ENCODE peak calls at places on chromosomes 12 and 14, in ten cellular contexts. One of them, this sample, is unnamed.

GRCh38 chr14:67942311-67942710 is 122.7 kb downstream of the RAD51B start:
- DNase-seq in pons: no peak
- DNase-seq in stimulated activated CD4-positive, alpha-beta T cell treated with anti-CD3 and anti-CD28 coated beads, Interleukin-1b, Interleukin-23, amount 100 ng/mL, for 24 hours: no peak
- DNase-seq in CD4-positive, alpha-beta T cell: no peak
- DNase-seq in ecto neural progenitor cell: no peak
- DNase-seq in esophagus muscularis mucosa: no peak
- DNase-seq in H54: no peak
- DNase-seq in progenitor cell of endocrine pancreas: no peak
- DNase-seq in skeletal muscle cell: peak; percentile 52
- DNase-seq in NCI-H1092: no peak
- DNase-seq in this sample: no peak

GRCh38 chr12:102171951-102172350 is 25.7 kb downstream of the PMCH start:
- DNase-seq in pons: no peak
- DNase-seq in stimulated activated CD4-positive, alpha-beta T cell treated with anti-CD3 and anti-CD28 coated beads, Interleukin-1b, Interleukin-23, amount 100 ng/mL, for 24 hours: no peak
- DNase-seq in CD4-positive, alpha-beta T cell: no peak
- DNase-seq in ecto neural progenitor cell: no peak
- DNase-seq in esophagus muscularis mucosa: no peak
- DNase-seq in H54: no peak
- DNase-seq in progenitor cell of endocrine pancreas: no peak
- DNase-seq in skeletal muscle cell: no peak
- DNase-seq in NCI-H1092: no peak
- DNase-seq in this sample: no peak

GRCh38 chr14:99261916-99262787 is 9.8 kb downstream of the BCL11B start:
- DNase-seq in pons: no peak
- DNase-seq in stimulated activated CD4-positive, alpha-beta T cell treated with anti-CD3 and anti-CD28 coated beads, Interleukin-1b, Interleukin-23, amount 100 ng/mL, for 24 hours: no peak
- DNase-seq in CD4-positive, alpha-beta T cell: peak; percentile 86
- DNase-seq in ecto neural progenitor cell: no peak
- DNase-seq in esophagus muscularis mucosa: no peak
- DNase-seq in H54: no peak
- DNase-seq in progenitor cell of endocrine pancreas: no peak
- DNase-seq in skeletal muscle cell: no peak
- DNase-seq in NCI-H1092: no peak
- DNase-seq in this sample: peak; percentile 71

GRCh38 chr12:43937947-43938346 is 102.1 kb downstream of the TMEM117 start:
- DNase-seq in pons: no peak
- DNase-seq in stimulated activated CD4-positive, alpha-beta T cell treated with anti-CD3 and anti-CD28 coated beads, Interleukin-1b, Interleukin-23, amount 100 ng/mL, for 24 hours: no peak
- DNase-seq in CD4-positive, alpha-beta T cell: no peak
- DNase-seq in ecto neural progenitor cell: no peak
- DNase-seq in esophagus muscularis mucosa: no peak
- DNase-seq in H54: no peak
- DNase-seq in progenitor cell of endocrine pancreas: no peak
- DNase-seq in skeletal muscle cell: no peak
- DNase-seq in NCI-H1092: no peak
- DNase-seq in this sample: no peak

GRCh38 chr12:133202493-133203343 is 21.4 kb downstream of the ZNF268 start:
- DNase-seq in pons: no peak
- DNase-seq in stimulated activated CD4-positive, alpha-beta T cell treated with anti-CD3 and anti-CD28 coated beads, Interleukin-1b, Interleukin-23, amount 100 ng/mL, for 24 hours: no peak
- DNase-seq in CD4-positive, alpha-beta T cell: no peak
- DNase-seq in ecto neural progenitor cell: no peak
- DNase-seq in esophagus muscularis mucosa: no peak
- DNase-seq in H54: no peak
- DNase-seq in progenitor cell of endocrine pancreas: no peak
- DNase-seq in skeletal muscle cell: no peak
- DNase-seq in NCI-H1092: no peak
- DNase-seq in this sample: no peak

GRCh38 chr12:112527082-112527481 is 108.3 kb downstream of the PTPN11 start:
- DNase-seq in pons: no peak
- DNase-seq in stimulated activated CD4-positive, alpha-beta T cell treated with anti-CD3 and anti-CD28 coated beads, Interleukin-1b, Interleukin-23, amount 100 ng/mL, for 24 hours: no peak
- DNase-seq in CD4-positive, alpha-beta T cell: no peak
- DNase-seq in ecto neural progenitor cell: no peak
- DNase-seq in esophagus muscularis mucosa: no peak
- DNase-seq in H54: no peak
- DNase-seq in progenitor cell of endocrine pancreas: no peak
- DNase-seq in skeletal muscle cell: no peak
- DNase-seq in NCI-H1092: no peak
- DNase-seq in this sample: no peak

GRCh38 chr14:22494486-22495135 is 94.4 kb downstream of the DAD1 start:
- DNase-seq in pons: no peak
- DNase-seq in stimulated activated CD4-positive, alpha-beta T cell treated with anti-CD3 and anti-CD28 coated beads, Interleukin-1b, Interleukin-23, amount 100 ng/mL, for 24 hours: no peak
- DNase-seq in CD4-positive, alpha-beta T cell: no peak
- DNase-seq in ecto neural progenitor cell: no peak
- DNase-seq in esophagus muscularis mucosa: no peak
- DNase-seq in H54: no peak
- DNase-seq in progenitor cell of endocrine pancreas: no peak
- DNase-seq in skeletal muscle cell: no peak
- DNase-seq in NCI-H1092: no peak
- DNase-seq in this sample: no peak

GRCh38 chr14:50801706-50802105 is 29.3 kb downstream of the NIN start:
- DNase-seq in pons: peak; percentile 22
- DNase-seq in stimulated activated CD4-positive, alpha-beta T cell treated with anti-CD3 and anti-CD28 coated beads, Interleukin-1b, Interleukin-23, amount 100 ng/mL, for 24 hours: no peak
- DNase-seq in CD4-positive, alpha-beta T cell: no peak
- DNase-seq in ecto neural progenitor cell: no peak
- DNase-seq in esophagus muscularis mucosa: no peak
- DNase-seq in H54: no peak
- DNase-seq in progenitor cell of endocrine pancreas: no peak
- DNase-seq in skeletal muscle cell: no peak
- DNase-seq in NCI-H1092: no peak
- DNase-seq in this sample: no peak

GRCh38 chr14:100387450-100387849 is 64.3 kb downstream of the SLC25A47 start:
- DNase-seq in pons: no peak
- DNase-seq in stimulated activated CD4-positive, alpha-beta T cell treated with anti-CD3 and anti-CD28 coated beads, Interleukin-1b, Interleukin-23, amount 100 ng/mL, for 24 hours: no peak
- DNase-seq in CD4-positive, alpha-beta T cell: no peak
- DNase-seq in ecto neural progenitor cell: no peak
- DNase-seq in esophagus muscularis mucosa: no peak
- DNase-seq in H54: no peak
- DNase-seq in progenitor cell of endocrine pancreas: no peak
- DNase-seq in skeletal muscle cell: no peak
- DNase-seq in NCI-H1092: no peak
- DNase-seq in this sample: no peak

GRCh38 chr12:127558363-127558762 is 708.6 kb upstream of the TMEM132C start:
- DNase-seq in pons: peak; percentile 11
- DNase-seq in stimulated activated CD4-positive, alpha-beta T cell treated with anti-CD3 and anti-CD28 coated beads, Interleukin-1b, Interleukin-23, amount 100 ng/mL, for 24 hours: no peak
- DNase-seq in CD4-positive, alpha-beta T cell: no peak
- DNase-seq in ecto neural progenitor cell: no peak
- DNase-seq in esophagus muscularis mucosa: peak; percentile 82
- DNase-seq in H54: no peak
- DNase-seq in progenitor cell of endocrine pancreas: no peak
- DNase-seq in skeletal muscle cell: no peak
- DNase-seq in NCI-H1092: no peak
- DNase-seq in this sample: no peak

GRCh38 chr12:22974865-22975264 is 349.9 kb downstream of the ETNK1 start:
- DNase-seq in pons: no peak
- DNase-seq in stimulated activated CD4-positive, alpha-beta T cell treated with anti-CD3 and anti-CD28 coated beads, Interleukin-1b, Interleukin-23, amount 100 ng/mL, for 24 hours: no peak
- DNase-seq in CD4-positive, alpha-beta T cell: no peak
- DNase-seq in ecto neural progenitor cell: no peak
- DNase-seq in esophagus muscularis mucosa: no peak
- DNase-seq in H54: peak; percentile 8
- DNase-seq in progenitor cell of endocrine pancreas: no peak
- DNase-seq in skeletal muscle cell: peak; percentile 89
- DNase-seq in NCI-H1092: no peak
- DNase-seq in this sample: no peak

GRCh38 chr14:96754845-96755184 is 42.4 kb upstream of the VRK1 start:
- DNase-seq in pons: peak; percentile 21
- DNase-seq in stimulated activated CD4-positive, alpha-beta T cell treated with anti-CD3 and anti-CD28 coated beads, Interleukin-1b, Interleukin-23, amount 100 ng/mL, for 24 hours: no peak
- DNase-seq in CD4-positive, alpha-beta T cell: no peak
- DNase-seq in ecto neural progenitor cell: peak; percentile 64
- DNase-seq in esophagus muscularis mucosa: no peak
- DNase-seq in H54: no peak
- DNase-seq in progenitor cell of endocrine pancreas: no peak
- DNase-seq in skeletal muscle cell: no peak
- DNase-seq in NCI-H1092: peak; percentile 69
- DNase-seq in this sample: no peak

GRCh38 chr12:88579941-88580871 is at the start of gene KITLG:
- DNase-seq in pons: no peak
- DNase-seq in stimulated activated CD4-positive, alpha-beta T cell treated with anti-CD3 and anti-CD28 coated beads, Interleukin-1b, Interleukin-23, amount 100 ng/mL, for 24 hours: peak; percentile 15
- DNase-seq in CD4-positive, alpha-beta T cell: no peak
- DNase-seq in ecto neural progenitor cell: peak; percentile 90
- DNase-seq in esophagus muscularis mucosa: peak; percentile 95
- DNase-seq in H54: peak; percentile 68
- DNase-seq in progenitor cell of endocrine pancreas: peak; percentile 78
- DNase-seq in skeletal muscle cell: peak; percentile 65
- DNase-seq in NCI-H1092: peak; percentile 87
- DNase-seq in this sample: no peak

GRCh38 chr12:263574-263973 is 938 bp upstream of the SLC6A13 start:
- DNase-seq in pons: no peak
- DNase-seq in stimulated activated CD4-positive, alpha-beta T cell treated with anti-CD3 and anti-CD28 coated beads, Interleukin-1b, Interleukin-23, amount 100 ng/mL, for 24 hours: no peak
- DNase-seq in CD4-positive, alpha-beta T cell: no peak
- DNase-seq in ecto neural progenitor cell: no peak
- DNase-seq in esophagus muscularis mucosa: no peak
- DNase-seq in H54: no peak
- DNase-seq in progenitor cell of endocrine pancreas: no peak
- DNase-seq in skeletal muscle cell: no peak
- DNase-seq in NCI-H1092: no peak
- DNase-seq in this sample: no peak

GRCh38 chr14:105086833-105087307 is 21.6 kb upstream of the GPR132 start:
- DNase-seq in pons: no peak
- DNase-seq in stimulated activated CD4-positive, alpha-beta T cell treated with anti-CD3 and anti-CD28 coated beads, Interleukin-1b, Interleukin-23, amount 100 ng/mL, for 24 hours: peak; percentile 82
- DNase-seq in CD4-positive, alpha-beta T cell: peak; percentile 85
- DNase-seq in ecto neural progenitor cell: peak; percentile 93
- DNase-seq in esophagus muscularis mucosa: peak; percentile 96
- DNase-seq in H54: peak; percentile 78
- DNase-seq in progenitor cell of endocrine pancreas: peak; percentile 84
- DNase-seq in skeletal muscle cell: no peak
- DNase-seq in NCI-H1092: no peak
- DNase-seq in this sample: peak; percentile 88

GRCh38 chr14:60642790-60643397 is 6.4 kb downstream of the SIX1 start:
- DNase-seq in pons: no peak
- DNase-seq in stimulated activated CD4-positive, alpha-beta T cell treated with anti-CD3 and anti-CD28 coated beads, Interleukin-1b, Interleukin-23, amount 100 ng/mL, for 24 hours: no peak
- DNase-seq in CD4-positive, alpha-beta T cell: no peak
- DNase-seq in ecto neural progenitor cell: no peak
- DNase-seq in esophagus muscularis mucosa: no peak
- DNase-seq in H54: no peak
- DNase-seq in progenitor cell of endocrine pancreas: no peak
- DNase-seq in skeletal muscle cell: no peak
- DNase-seq in NCI-H1092: no peak
- DNase-seq in this sample: no peak

GRCh38 chr14:69614592-69614991 is 3.2 kb downstream of the SUSD6 start:
- DNase-seq in pons: peak; percentile 88
- DNase-seq in stimulated activated CD4-positive, alpha-beta T cell treated with anti-CD3 and anti-CD28 coated beads, Interleukin-1b, Interleukin-23, amount 100 ng/mL, for 24 hours: no peak
- DNase-seq in CD4-positive, alpha-beta T cell: no peak
- DNase-seq in ecto neural progenitor cell: no peak
- DNase-seq in esophagus muscularis mucosa: no peak
- DNase-seq in H54: no peak
- DNase-seq in progenitor cell of endocrine pancreas: no peak
- DNase-seq in skeletal muscle cell: no peak
- DNase-seq in NCI-H1092: no peak
- DNase-seq in this sample: no peak

GRCh38 chr14:63204407-63205280 is at the start of gene RHOJ:
- DNase-seq in pons: no peak
- DNase-seq in stimulated activated CD4-positive, alpha-beta T cell treated with anti-CD3 and anti-CD28 coated beads, Interleukin-1b, Interleukin-23, amount 100 ng/mL, for 24 hours: no peak
- DNase-seq in CD4-positive, alpha-beta T cell: no peak
- DNase-seq in ecto neural progenitor cell: peak; percentile 77
- DNase-seq in esophagus muscularis mucosa: no peak
- DNase-seq in H54: no peak
- DNase-seq in progenitor cell of endocrine pancreas: no peak
- DNase-seq in skeletal muscle cell: no peak
- DNase-seq in NCI-H1092: peak; percentile 78
- DNase-seq in this sample: no peak

GRCh38 chr14:103372552-103373304 is 12.5 kb upstream of the MARK3 start:
- DNase-seq in pons: no peak
- DNase-seq in stimulated activated CD4-positive, alpha-beta T cell treated with anti-CD3 and anti-CD28 coated beads, Interleukin-1b, Interleukin-23, amount 100 ng/mL, for 24 hours: no peak
- DNase-seq in CD4-positive, alpha-beta T cell: no peak
- DNase-seq in ecto neural progenitor cell: no peak
- DNase-seq in esophagus muscularis mucosa: no peak
- DNase-seq in H54: peak; percentile 90
- DNase-seq in progenitor cell of endocrine pancreas: no peak
- DNase-seq in skeletal muscle cell: peak; percentile 78
- DNase-seq in NCI-H1092: no peak
- DNase-seq in this sample: no peak

GRCh38 chr14:104515059-104515810 is 64.3 kb upstream of the C14orf180 start:
- DNase-seq in pons: no peak
- DNase-seq in stimulated activated CD4-positive, alpha-beta T cell treated with anti-CD3 and anti-CD28 coated beads, Interleukin-1b, Interleukin-23, amount 100 ng/mL, for 24 hours: no peak
- DNase-seq in CD4-positive, alpha-beta T cell: no peak
- DNase-seq in ecto neural progenitor cell: peak; percentile 34
- DNase-seq in esophagus muscularis mucosa: peak; percentile 79
- DNase-seq in H54: no peak
- DNase-seq in progenitor cell of endocrine pancreas: no peak
- DNase-seq in skeletal muscle cell: no peak
- DNase-seq in NCI-H1092: no peak
- DNase-seq in this sample: no peak

GRCh38 chr12:107622005-107622404 is 63.6 kb upstream of the PWP1 start:
- DNase-seq in pons: no peak
- DNase-seq in stimulated activated CD4-positive, alpha-beta T cell treated with anti-CD3 and anti-CD28 coated beads, Interleukin-1b, Interleukin-23, amount 100 ng/mL, for 24 hours: no peak
- DNase-seq in CD4-positive, alpha-beta T cell: no peak
- DNase-seq in ecto neural progenitor cell: no peak
- DNase-seq in esophagus muscularis mucosa: no peak
- DNase-seq in H54: peak; percentile 62
- DNase-seq in progenitor cell of endocrine pancreas: no peak
- DNase-seq in skeletal muscle cell: no peak
- DNase-seq in NCI-H1092: no peak
- DNase-seq in this sample: no peak

GRCh38 chr12:21985155-21985554 is 43.9 kb upstream of the ABCC9 start:
- DNase-seq in pons: no peak
- DNase-seq in stimulated activated CD4-positive, alpha-beta T cell treated with anti-CD3 and anti-CD28 coated beads, Interleukin-1b, Interleukin-23, amount 100 ng/mL, for 24 hours: no peak
- DNase-seq in CD4-positive, alpha-beta T cell: no peak
- DNase-seq in ecto neural progenitor cell: no peak
- DNase-seq in esophagus muscularis mucosa: no peak
- DNase-seq in H54: no peak
- DNase-seq in progenitor cell of endocrine pancreas: no peak
- DNase-seq in skeletal muscle cell: no peak
- DNase-seq in NCI-H1092: no peak
- DNase-seq in this sample: no peak

GRCh38 chr14:42047421-42048045 is 440.9 kb downstream of the LRFN5 start:
- DNase-seq in pons: no peak
- DNase-seq in stimulated activated CD4-positive, alpha-beta T cell treated with anti-CD3 and anti-CD28 coated beads, Interleukin-1b, Interleukin-23, amount 100 ng/mL, for 24 hours: no peak
- DNase-seq in CD4-positive, alpha-beta T cell: no peak
- DNase-seq in ecto neural progenitor cell: no peak
- DNase-seq in esophagus muscularis mucosa: no peak
- DNase-seq in H54: no peak
- DNase-seq in progenitor cell of endocrine pancreas: no peak
- DNase-seq in skeletal muscle cell: no peak
- DNase-seq in NCI-H1092: no peak
- DNase-seq in this sample: no peak

GRCh38 chr12:91507754-91508153 is 325.1 kb upstream of the DCN start:
- DNase-seq in pons: no peak
- DNase-seq in stimulated activated CD4-positive, alpha-beta T cell treated with anti-CD3 and anti-CD28 coated beads, Interleukin-1b, Interleukin-23, amount 100 ng/mL, for 24 hours: no peak
- DNase-seq in CD4-positive, alpha-beta T cell: no peak
- DNase-seq in ecto neural progenitor cell: no peak
- DNase-seq in esophagus muscularis mucosa: no peak
- DNase-seq in H54: no peak
- DNase-seq in progenitor cell of endocrine pancreas: no peak
- DNase-seq in skeletal muscle cell: no peak
- DNase-seq in NCI-H1092: no peak
- DNase-seq in this sample: no peak

GRCh38 chr12:98578821-98579220 is 14.7 kb upstream of the SLC25A3 start:
- DNase-seq in pons: no peak
- DNase-seq in stimulated activated CD4-positive, alpha-beta T cell treated with anti-CD3 and anti-CD28 coated beads, Interleukin-1b, Interleukin-23, amount 100 ng/mL, for 24 hours: no peak
- DNase-seq in CD4-positive, alpha-beta T cell: no peak
- DNase-seq in ecto neural progenitor cell: no peak
- DNase-seq in esophagus muscularis mucosa: no peak
- DNase-seq in H54: no peak
- DNase-seq in progenitor cell of endocrine pancreas: no peak
- DNase-seq in skeletal muscle cell: no peak
- DNase-seq in NCI-H1092: no peak
- DNase-seq in this sample: no peak

GRCh38 chr12:78863482-78864427 is 819 bp upstream of the SYT1 start:
- DNase-seq in pons: no peak
- DNase-seq in stimulated activated CD4-positive, alpha-beta T cell treated with anti-CD3 and anti-CD28 coated beads, Interleukin-1b, Interleukin-23, amount 100 ng/mL, for 24 hours: no peak
- DNase-seq in CD4-positive, alpha-beta T cell: no peak
- DNase-seq in ecto neural progenitor cell: peak; percentile 84
- DNase-seq in esophagus muscularis mucosa: no peak
- DNase-seq in H54: peak; percentile 47
- DNase-seq in progenitor cell of endocrine pancreas: peak; percentile 15
- DNase-seq in skeletal muscle cell: no peak
- DNase-seq in NCI-H1092: peak; percentile 58
- DNase-seq in this sample: no peak

GRCh38 chr12:43540474-43540873 is 11.5 kb downstream of the ADAMTS20 start:
- DNase-seq in pons: no peak
- DNase-seq in stimulated activated CD4-positive, alpha-beta T cell treated with anti-CD3 and anti-CD28 coated beads, Interleukin-1b, Interleukin-23, amount 100 ng/mL, for 24 hours: no peak
- DNase-seq in CD4-positive, alpha-beta T cell: no peak
- DNase-seq in ecto neural progenitor cell: no peak
- DNase-seq in esophagus muscularis mucosa: no peak
- DNase-seq in H54: no peak
- DNase-seq in progenitor cell of endocrine pancreas: no peak
- DNase-seq in skeletal muscle cell: no peak
- DNase-seq in NCI-H1092: no peak
- DNase-seq in this sample: no peak

GRCh38 chr14:54603362-54603761 is 36.4 kb downstream of the SAMD4A start:
- DNase-seq in pons: no peak
- DNase-seq in stimulated activated CD4-positive, alpha-beta T cell treated with anti-CD3 and anti-CD28 coated beads, Interleukin-1b, Interleukin-23, amount 100 ng/mL, for 24 hours: no peak
- DNase-seq in CD4-positive, alpha-beta T cell: no peak
- DNase-seq in ecto neural progenitor cell: no peak
- DNase-seq in esophagus muscularis mucosa: no peak
- DNase-seq in H54: no peak
- DNase-seq in progenitor cell of endocrine pancreas: no peak
- DNase-seq in skeletal muscle cell: peak; percentile 73
- DNase-seq in NCI-H1092: no peak
- DNase-seq in this sample: no peak